ENCODE peak calls at places on chromosome 17, in six cellular contexts. H is A172, N is head of caudate nucleus, C is NCI-H446, D is aorta, B is ELR. T is an unnamed sample.

GRCh38 chr17:48127371-48128051 is 19.9 kb downstream of the SNX11 start:
- DNase-seq in H (peak; percentile 86), N (no peak), C (no peak), D (no peak), B (peak; percentile 80), T (peak; percentile 84)

GRCh38 chr17:142102-142661 is 4.8 kb downstream of the SCGB1C2 start:
- DNase-seq in H (peak; percentile 71), N (no peak), C (no peak), D (peak; percentile 69), B (peak; percentile 29), T (no peak)

GRCh38 chr17:50266384-50267073 is 7.7 kb upstream of the TMEM92 start:
- DNase-seq in H (peak; percentile 79), N (no peak), C (peak; percentile 23), D (peak; percentile 87), B (peak; percentile 76), T (peak; percentile 87)

GRCh38 chr17:2214047-2214717 is 89.4 kb downstream of the SMG6 start:
- DNase-seq in H (peak; percentile 80), N (peak; percentile 28), C (no peak), D (peak; percentile 86), B (peak; percentile 94), T (peak; percentile 79)

GRCh38 chr17:17613708-17614114 is 22.2 kb upstream of the PEMT start:
- DNase-seq in H (peak; percentile 76), N (no peak), C (peak; percentile 53), D (no peak), B (peak; percentile 77), T (peak; percentile 61)

GRCh38 chr17:32235588-32235987 is 30.0 kb upstream of the RHBDL3 start:
- DNase-seq in H (no peak), N (no peak), C (no peak), D (no peak), B (no peak), T (no peak)

GRCh38 chr17:38444151-38444550 is 15.9 kb downstream of the ARHGAP23 start:
- DNase-seq in H (peak; percentile 66), N (peak; percentile 77), C (peak; percentile 29), D (peak; percentile 88), B (peak; percentile 80), T (peak; percentile 57)

GRCh38 chr17:81513669-81514484 is 1.3 kb upstream of the ACTG1 start:
- DNase-seq in H (peak; percentile 63), N (no peak), C (no peak), D (peak; percentile 91), B (peak; percentile 91), T (peak; percentile 71)

GRCh38 chr17:27549251-27549919 is 81.6 kb upstream of the LGALS9 start:
- DNase-seq in H (no peak), N (peak; percentile 60), C (no peak), D (peak; percentile 78), B (no peak), T (no peak)

GRCh38 chr17:67891481-67892119 is 66.3 kb downstream of the BPTF start:
- DNase-seq in H (peak; percentile 46), N (no peak), C (no peak), D (no peak), B (peak; percentile 70), T (peak; percentile 8)

GRCh38 chr17:74671031-74671771 is 41.5 kb downstream of the CD300LF start:
- DNase-seq in H (no peak), N (peak; percentile 35), C (no peak), D (peak; percentile 91), B (peak; percentile 42), T (peak; percentile 68)

GRCh38 chr17:44071198-44071520 is 624 bp downstream of the G6PC3 start:
- DNase-seq in H (no peak), N (no peak), C (no peak), D (no peak), B (peak; percentile 98), T (no peak)

GRCh38 chr17:56230660-56231059 is 77.4 kb downstream of the ANKFN1 start:
- DNase-seq in H (no peak), N (no peak), C (no peak), D (no peak), B (no peak), T (no peak)

GRCh38 chr17:57016066-57016763 is 38.3 kb downstream of the SCPEP1 start:
- DNase-seq in H (no peak), N (no peak), C (no peak), D (no peak), B (no peak), T (no peak)

GRCh38 chr17:76191891-76192290 is 48.4 kb downstream of the RNF157 start:
- DNase-seq in H (no peak), N (no peak), C (no peak), D (no peak), B (no peak), T (no peak)